ENCODE peak calls at places on chromosomes 5 and 9, in ten cellular contexts. C, I, L, M, H, T, D, Z, S and G are unnamed samples.

GRCh38 chr9:6078382-6079105 is 63.1 kb upstream of the RANBP6 start:
- DNase-seq in M (no peak), D (no peak), H (no peak), Z (no peak), T (no peak), L (no peak), I (no peak), C (no peak), S (no peak), G (no peak)

GRCh38 chr9:126132751-126133150 is 193.9 kb upstream of the MVB12B start:
- DNase-seq in H (no peak), I (no peak), T (no peak), Z (no peak), C (no peak), M (no peak), D (no peak), L (no peak), S (no peak), G (no peak)

GRCh38 chr9:21831841-21832509 is 29.5 kb downstream of the MTAP start:
- DNase-seq in I (no peak), Z (no peak), T (no peak), C (no peak), H (no peak), L (no peak), D (no peak), M (no peak), S (peak), G (no peak)

GRCh38 chr5:38426493-38426892 is 130.0 kb downstream of the LIFR start:
- DNase-seq in T (no peak), L (no peak), D (peak), Z (no peak), S (no peak), I (no peak), C (no peak), H (no peak), M (no peak), G (no peak)

GRCh38 chr5:59020611-59021285 is 437.9 kb downstream of the RAB3C start:
- DNase-seq in C (no peak), L (no peak), Z (no peak), D (no peak), I (peak), M (no peak), T (no peak), S (no peak), H (no peak), G (no peak)

GRCh38 chr5:34991486-34992238 is 56.1 kb downstream of the AGXT2 start:
- DNase-seq in I (no peak), T (no peak), Z (no peak), C (no peak), H (no peak), S (no peak), L (no peak), D (no peak), M (no peak), G (no peak)

GRCh38 chr5:117872798-117873368 is 1115.5 kb downstream of the DTWD2 start:
- DNase-seq in I (no peak), T (no peak), M (no peak), H (no peak), C (no peak), S (no peak), D (no peak), L (no peak), Z (no peak), G (no peak)

GRCh38 chr5:68804343-68804742 is 289.5 kb upstream of the SLC30A5 start:
- DNase-seq in H (no peak), L (no peak), Z (no peak), M (no peak), T (no peak), D (no peak), I (no peak), S (no peak), C (no peak), G (no peak)

GRCh38 chr9:130058154-130058553 is 4.4 kb downstream of the GPR107 start:
- DNase-seq in M (no peak), Z (no peak), S (no peak), T (no peak), I (no peak), D (no peak), L (no peak), C (no peak), H (no peak), G (no peak)

DNA sequence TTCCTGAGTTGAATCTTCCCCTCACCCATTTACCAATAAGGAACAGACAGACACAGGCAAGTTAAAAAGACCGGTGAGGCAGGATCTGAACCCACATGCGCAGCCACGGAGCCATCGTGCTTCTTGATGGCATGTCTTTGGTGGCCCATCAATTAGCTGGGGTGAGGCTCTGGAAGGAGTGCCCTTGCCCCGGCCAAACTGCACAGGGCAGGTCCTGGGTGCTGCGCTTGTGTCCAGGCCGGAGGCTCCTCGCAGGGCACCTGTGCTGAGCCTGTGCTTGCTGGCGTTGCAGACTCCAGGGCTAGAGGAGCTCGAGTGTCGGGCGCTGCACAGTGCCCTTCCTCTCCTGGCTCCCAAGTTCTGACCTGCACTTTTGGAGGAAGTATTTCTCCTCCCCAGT is 66.4 kb downstream of the PSMB7 start:
- DNase-seq in D (peak), T (no peak), C (no peak), M (no peak), S (no peak), H (no peak), L (peak), Z (no peak), I (no peak), G (no peak)
- TF ChIP-seq POLR2AphosphoS5 in D (no peak), T (no peak), C (peak), M (no peak), S (no peak), H (no peak), L (no peak), Z (no peak), I (no peak), G (no peak)

GRCh38 chr5:122313001-122313402 is 965 bp downstream of the SNCAIP start:
- DNase-seq in S (peak), I (no peak), M (no peak), H (no peak), C (no peak), D (no peak), Z (no peak), T (no peak), L (no peak), G (peak)

GRCh38 chr5:122312670-122312988 is 592 bp downstream of the SNCAIP start:
- DNase-seq in I (no peak), S (no peak), M (no peak), C (no peak), D (no peak), H (no peak), Z (no peak), L (peak), T (no peak), G (no peak)

GRCh38 chr5:122311888-122312669 is at the start of gene SNCAIP:
- DNase-seq in C (peak), S (peak), I (peak), Z (peak), M (no peak), L (peak), H (no peak), T (no peak), D (no peak), G (peak)

GRCh38 chr5:122310886-122311285 is 1.2 kb upstream of the SNCAIP start:
- DNase-seq in I (no peak), H (no peak), T (no peak), M (no peak), L (no peak), D (no peak), S (peak), C (no peak), Z (no peak), G (no peak)

GRCh38 chr5:122311400-122311887 is 593 bp upstream of the SNCAIP start:
- DNase-seq in D (no peak), M (no peak), Z (no peak), H (no peak), I (no peak), C (peak), S (peak), L (no peak), T (no peak), G (peak)
- H3K27ac ChIP-seq in D (peak), M (peak), Z (peak), H (no peak), I (peak), C (no peak), S (no peak), L (peak), T (no peak), G (no peak)

DNA sequence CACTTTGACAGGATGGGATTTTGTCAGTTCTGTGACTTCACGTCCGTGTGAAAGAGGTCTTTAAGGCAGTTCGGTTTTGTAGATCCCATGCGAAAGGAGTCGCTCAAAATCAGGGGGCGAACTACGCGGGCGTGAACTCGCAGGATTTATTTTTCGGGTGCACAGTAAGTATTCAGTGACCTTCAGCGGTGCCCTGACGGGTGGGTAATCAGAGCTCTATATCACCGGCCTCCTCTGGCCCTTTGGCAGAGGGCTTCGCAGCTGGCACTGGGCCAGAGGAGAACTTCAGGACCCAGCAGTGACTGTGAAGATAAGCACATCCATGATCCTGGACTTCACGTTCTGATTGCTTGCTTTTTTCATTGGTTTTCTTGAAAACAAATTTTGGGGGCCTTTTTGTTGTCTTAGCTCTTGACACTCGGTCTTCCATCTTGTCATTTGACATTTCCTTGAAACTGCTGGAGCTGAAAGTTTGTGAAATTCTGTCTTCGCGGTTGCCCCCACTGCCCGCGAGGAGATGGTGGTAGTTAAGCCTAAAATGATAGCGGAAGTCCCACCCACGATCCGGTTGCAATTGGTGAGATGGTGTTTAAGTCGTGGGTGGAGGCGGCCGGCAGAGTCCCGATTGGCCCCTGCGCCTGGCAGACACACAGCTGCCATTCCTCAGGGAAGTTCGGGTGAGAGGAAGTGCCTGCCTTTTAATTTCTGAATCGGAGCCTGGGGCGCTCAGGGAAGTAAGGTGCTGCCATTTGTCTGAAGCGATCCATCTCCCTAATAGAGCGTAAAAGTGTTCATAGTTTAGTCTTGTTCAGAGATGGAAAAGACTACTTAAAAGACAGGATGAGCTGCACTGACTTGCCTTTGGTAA is at the start of gene FAM120AOS:
- DNase-seq in L (peak), H (peak), M (no peak), T (peak), C (peak), D (peak), S (peak), Z (peak), I (peak), G (peak)
- TF ChIP-seq POLR2A in L (no peak), H (peak), M (peak), T (peak), C (peak), D (peak), S (no peak), Z (peak), I (peak), G (peak)

GRCh38 chr9:99261923-99262322 is 39.8 kb downstream of the SEC61B start:
- DNase-seq in C (no peak), D (no peak), L (no peak), T (no peak), S (no peak), H (peak), Z (no peak), M (no peak), I (no peak), G (no peak)

GRCh38 chr9:99262949-99263418 is 40.9 kb downstream of the SEC61B start:
- DNase-seq in Z (no peak), I (no peak), C (no peak), D (no peak), S (no peak), T (no peak), H (peak), M (no peak), L (no peak), G (no peak)

GRCh38 chr9:99257723-99258364 is 35.8 kb downstream of the SEC61B start:
- DNase-seq in C (no peak), Z (no peak), H (peak), L (no peak), T (no peak), I (no peak), S (no peak), M (no peak), D (no peak), G (no peak)

GRCh38 chr9:99255651-99256050 is 33.6 kb downstream of the SEC61B start:
- DNase-seq in I (no peak), T (no peak), C (no peak), H (no peak), M (no peak), L (no peak), Z (no peak), S (no peak), D (no peak), G (no peak)

GRCh38 chr9:99259231-99259918 is 37.3 kb downstream of the SEC61B start:
- DNase-seq in L (peak), C (peak), D (peak), S (peak), Z (peak), M (no peak), T (no peak), H (peak), I (peak), G (peak)
- TF ChIP-seq POLR2AphosphoS5 in L (peak), C (no peak), D (no peak), S (no peak), Z (no peak), M (peak), T (no peak), H (peak), I (peak), G (no peak)

GRCh38 chr5:90473321-90474234 is 993 bp downstream of the MBLAC2 start:
- DNase-seq in L (peak), H (no peak), Z (no peak), S (peak), T (peak), C (peak), D (no peak), M (no peak), I (peak), G (peak)
- H3K27ac ChIP-seq in L (peak), H (peak), Z (peak), S (no peak), T (peak), C (peak), D (peak), M (peak), I (peak), G (peak)

GRCh38 chr5:64163746-64164145 is 1.9 kb upstream of the RNF180 start:
- DNase-seq in D (no peak), C (no peak), M (no peak), S (no peak), I (no peak), T (no peak), Z (no peak), L (no peak), H (peak), G (no peak)

GRCh38 chr5:64164166-64164565 is 1.5 kb upstream of the RNF180 start:
- DNase-seq in C (no peak), Z (no peak), S (no peak), H (no peak), M (no peak), D (no peak), I (no peak), T (no peak), L (no peak), G (no peak)

GRCh38 chr5:64165160-64165499 is 513 bp upstream of the RNF180 start:
- DNase-seq in H (no peak), I (no peak), M (no peak), L (no peak), D (no peak), T (no peak), Z (no peak), C (no peak), S (no peak), G (no peak)

GRCh38 chr5:64166201-64166959 is 737 bp downstream of the RNF180 start:
- DNase-seq in M (no peak), D (no peak), H (no peak), S (peak), C (no peak), I (no peak), L (peak), T (no peak), Z (no peak), G (no peak)

GRCh38 chr5:64165500-64166200 is at the start of gene RNF180:
- DNase-seq in H (no peak), Z (peak), M (no peak), S (peak), I (peak), C (peak), T (no peak), D (peak), L (peak), G (peak)
- TF ChIP-seq POLR2A in H (no peak), Z (no peak), M (no peak), S (no peak), I (no peak), C (peak), T (no peak), D (no peak), L (no peak), G (peak)

GRCh38 chr5:179621551-179621971 is 1.9 kb downstream of the HNRNPH1 start:
- DNase-seq in Z (no peak), I (no peak), T (no peak), H (no peak), L (peak), M (no peak), C (no peak), D (peak), S (no peak), G (no peak)
- TF ChIP-seq POLR2AphosphoS5 in Z (no peak), I (no peak), T (no peak), H (no peak), L (no peak), M (no peak), C (peak), D (no peak), S (no peak), G (no peak)

GRCh38 chr5:163260961-163261360 is 176.4 kb upstream of the CCNG1 start:
- DNase-seq in C (no peak), D (no peak), L (no peak), S (peak), H (no peak), Z (no peak), M (no peak), I (no peak), T (no peak), G (no peak)
- H3K27ac ChIP-seq in C (no peak), D (no peak), L (no peak), S (no peak), H (no peak), Z (no peak), M (no peak), I (no peak), T (no peak), G (no peak)

GRCh38 chr5:149731617-149732400 is 1.7 kb downstream of the PPARGC1B start:
- DNase-seq in H (peak), S (peak), L (peak), D (peak), I (peak), C (peak), Z (peak), M (no peak), T (no peak), G (peak)
- TF ChIP-seq POLR2A in H (peak), S (no peak), L (no peak), D (peak), I (peak), C (no peak), Z (no peak), M (peak), T (no peak), G (no peak)

GRCh38 chr5:15834596-15835245 is 334.7 kb downstream of the FBXL7 start:
- DNase-seq in L (no peak), H (no peak), C (no peak), S (peak), T (no peak), D (no peak), Z (no peak), M (no peak), I (no peak), G (no peak)
- TF ChIP-seq POLR2AphosphoS5 in L (no peak), H (no peak), C (no peak), S (peak), T (no peak), D (no peak), Z (peak), M (no peak), I (no peak), G (no peak)